ENCODE peak calls at places on chromosomes 11 and 22, in seven cellular contexts. K is HCT116, C is A549, G is WTC11, J is SK-N-SH, Y is NB4, I is K562. M is an unnamed sample.

GRCh38 chr22:24565077-24565476 is 9.3 kb downstream of the SNRPD3 start:
- DNase-seq in I (no peak), C (no peak), G (no peak), K (no peak), Y (no peak), J (no peak), M (no peak)

GRCh38 chr22:38069372-38070249 is 12.4 kb downstream of the PICK1 start:
- DNase-seq in I (peak), Y (peak), K (no peak), G (peak), J (peak), C (peak), M (peak)

GRCh38 chr11:43579171-43579918 is 101.2 kb upstream of the HSD17B12 start:
- DNase-seq in J (peak), C (peak), K (no peak), Y (peak), G (peak), I (peak), M (peak)

GRCh38 chr22:38205261-38206128 is 3.7 kb downstream of the MAFF start:
- DNase-seq in K (no peak), J (no peak), C (no peak), G (no peak), Y (no peak), I (no peak), M (peak)

GRCh38 chr11:33582636-33583325 is 117.8 kb downstream of the C11orf91 start:
- DNase-seq in K (no peak), I (no peak), G (no peak), C (no peak), Y (no peak), J (no peak), M (no peak)

GRCh38 chr11:15636520-15637065 is 521.9 kb downstream of the INSC start:
- DNase-seq in I (no peak), K (no peak), G (no peak), Y (peak), J (no peak), C (no peak), M (no peak)

GRCh38 chr11:1830500-1831223 is 4.1 kb upstream of the SYT8 start:
- DNase-seq in G (no peak), C (no peak), J (peak), I (no peak), K (no peak), Y (no peak), M (no peak)

GRCh38 chr22:46830001-46830715 is 67.7 kb downstream of the TBC1D22A start:
- DNase-seq in J (peak), I (no peak), G (no peak), Y (no peak), C (peak), K (no peak), M (peak)

GRCh38 chr22:31520036-31520435 is 23.7 kb downstream of the SFI1 start:
- DNase-seq in I (no peak), Y (no peak), G (no peak), J (no peak), C (no peak), K (no peak), M (no peak)

GRCh38 chr11:95330332-95330731 is 99.3 kb upstream of the SESN3 start:
- DNase-seq in K (no peak), C (no peak), I (no peak), G (no peak), J (no peak), Y (no peak), M (no peak)

GRCh38 chr11:103529217-103529684 is 420.0 kb downstream of the DYNC2H1 start:
- DNase-seq in G (no peak), I (no peak), J (no peak), C (peak), Y (no peak), K (no peak), M (peak)

GRCh38 chr22:26642465-26643367 is 14.7 kb upstream of the MIAT start:
- DNase-seq in I (peak), G (peak), C (no peak), Y (peak), K (no peak), J (no peak), M (no peak)

GRCh38 chr11:70124321-70125061 is 46.4 kb downstream of the ANO1 start:
- DNase-seq in J (no peak), I (no peak), G (no peak), K (no peak), C (no peak), Y (no peak), M (no peak)

GRCh38 chr22:26172389-26172990 is 3.2 kb downstream of the SEZ6L start:
- DNase-seq in J (peak), K (peak), C (peak), I (peak), G (peak), Y (peak), M (peak)

GRCh38 chr22:17845790-17846189 is 71.5 kb upstream of the BID start:
- DNase-seq in C (no peak), J (peak), I (no peak), G (no peak), K (no peak), Y (no peak), M (no peak)

GRCh38 chr11:134014502-134014901 is 54.4 kb upstream of the JAM3 start:
- DNase-seq in I (peak), J (peak), Y (peak), C (no peak), K (no peak), G (peak), M (no peak)

GRCh38 chr11:61157743-61158142 is 3.5 kb downstream of the VPS37C start:
- DNase-seq in C (no peak), Y (no peak), G (no peak), K (no peak), I (no peak), J (no peak), M (no peak)

GRCh38 chr11:46291441-46292143 is 14.1 kb downstream of the CREB3L1 start:
- DNase-seq in J (no peak), Y (no peak), C (no peak), K (no peak), I (no peak), G (no peak), M (no peak)

GRCh38 chr11:73647459-73648100 is 1.2 kb downstream of the PLEKHB1 start:
- DNase-seq in G (peak), K (peak), J (peak), C (peak), Y (peak), I (peak), M (peak)

GRCh38 chr22:22959147-22959827 is 71.7 kb downstream of the IGLL5 start:
- DNase-seq in K (peak), I (peak), G (peak), J (peak), C (peak), Y (peak), M (peak)

GRCh38 chr22:32281092-32281491 is 25.9 kb upstream of the SLC5A4 start:
- DNase-seq in Y (no peak), G (no peak), J (no peak), C (peak), K (no peak), I (no peak), M (no peak)

GRCh38 chr11:47130541-47130940 is 46.1 kb downstream of the ARFGAP2 start:
- DNase-seq in C (no peak), K (no peak), Y (no peak), J (no peak), I (no peak), G (no peak), M (no peak)

GRCh38 chr11:43556269-43556668 is 124.3 kb upstream of the HSD17B12 start:
- DNase-seq in G (no peak), Y (no peak), I (no peak), K (no peak), J (no peak), C (no peak), M (no peak)

GRCh38 chr22:45468872-45469572 is 33.7 kb upstream of the FBLN1 start:
- DNase-seq in Y (no peak), K (no peak), I (no peak), G (no peak), C (no peak), J (no peak), M (no peak)

GRCh38 chr22:46066691-46067090 is 83.6 kb upstream of the PPARA start:
- DNase-seq in Y (no peak), C (no peak), K (no peak), I (no peak), G (no peak), J (no peak), M (peak)

GRCh38 chr11:34266090-34266912 is 91.5 kb downstream of the ABTB2 start:
- DNase-seq in Y (peak), K (no peak), C (no peak), J (no peak), G (no peak), I (no peak), M (no peak)

GRCh38 chr22:23832226-23833016 is 6.4 kb downstream of the DERL3 start:
- DNase-seq in K (no peak), G (no peak), Y (no peak), C (no peak), I (no peak), J (peak), M (no peak)

GRCh38 chr11:26187639-26188038 is 144.3 kb upstream of the ANO3 start:
- DNase-seq in Y (peak), G (no peak), J (no peak), K (no peak), C (peak), I (no peak), M (peak)

GRCh38 chr22:37218771-37219411 is 6.6 kb upstream of the SSTR3 start:
- DNase-seq in I (no peak), Y (no peak), J (no peak), C (no peak), K (no peak), G (no peak), M (no peak)

GRCh38 chr11:37378989-37379388 is 781.0 kb upstream of the RAG2 start:
- DNase-seq in J (no peak), Y (no peak), C (no peak), K (no peak), G (no peak), I (no peak), M (no peak)

GRCh38 chr11:2269601-2270321 is 627 bp downstream of the ASCL2 start:
- DNase-seq in C (peak), I (peak), Y (peak), G (peak), K (no peak), J (peak), M (peak)

GRCh38 chr11:95698939-95699562 is 90.5 kb downstream of the FAM76B start:
- DNase-seq in G (no peak), Y (peak), C (no peak), J (no peak), K (no peak), I (no peak), M (no peak)

GRCh38 chr22:48666620-48667019 is 1161.1 kb downstream of the BRD1 start:
- DNase-seq in J (no peak), K (no peak), C (no peak), Y (no peak), G (no peak), I (no peak), M (no peak)

GRCh38 chr11:112122206-112122605 is 35.5 kb downstream of the SDHD start:
- DNase-seq in I (no peak), K (no peak), J (no peak), C (no peak), G (no peak), Y (no peak), M (no peak)

GRCh38 chr11:17979770-17980371 is 33.0 kb downstream of the SERGEF start:
- DNase-seq in G (peak), I (peak), C (peak), K (no peak), Y (peak), J (peak), M (peak)

GRCh38 chr11:13868710-13869403 is 93.7 kb upstream of the SPON1 start:
- DNase-seq in Y (no peak), G (no peak), K (peak), I (no peak), J (no peak), C (no peak), M (no peak)
- TF ChIP-seq MAX in Y (no peak), G (no peak), K (no peak), I (no peak), J (no peak), C (no peak), M (no peak)

GRCh38 chr11:77501748-77502147 is 27.9 kb upstream of the PAK1 start:
- DNase-seq in C (no peak), G (no peak), Y (peak), K (no peak), I (no peak), J (no peak), M (no peak)

GRCh38 chr11:77506857-77507256 is 33.0 kb upstream of the PAK1 start:
- DNase-seq in J (peak), G (no peak), C (no peak), Y (no peak), I (no peak), K (peak), M (peak)

GRCh38 chr11:77505956-77506355 is 32.1 kb upstream of the PAK1 start:
- DNase-seq in I (no peak), Y (no peak), G (no peak), C (no peak), K (no peak), J (peak), M (no peak)

GRCh38 chr11:77503006-77503405 is 29.1 kb upstream of the PAK1 start:
- DNase-seq in Y (peak), J (peak), I (peak), K (no peak), C (no peak), G (no peak), M (no peak)

DNA sequence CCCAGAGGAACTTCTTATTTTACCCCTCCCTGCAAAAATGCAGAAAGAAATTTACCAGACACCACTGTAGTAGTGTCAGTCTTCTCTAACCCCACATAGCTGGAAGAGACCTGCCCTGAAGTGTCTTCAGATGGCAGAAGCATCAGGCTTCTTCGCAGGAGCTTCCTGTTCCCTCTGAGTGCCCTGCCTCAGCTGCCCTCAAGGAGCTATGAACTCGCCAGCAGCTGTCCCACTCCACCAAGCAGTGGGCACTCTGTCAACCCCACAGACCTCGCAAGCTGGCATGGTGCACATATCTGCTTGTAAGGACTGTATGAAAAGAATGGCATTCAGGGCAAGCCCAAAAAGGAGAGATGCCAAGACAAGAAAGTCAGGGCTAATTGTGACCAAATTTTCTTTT is 28.6 kb upstream of the PAK1 start:
- DNase-seq in K (no peak), I (no peak), J (no peak), Y (peak), C (no peak), G (no peak), M (no peak)
- TF ChIP-seq MAX in K (no peak), I (no peak), J (no peak), Y (no peak), C (no peak), G (no peak), M (no peak)

GRCh38 chr22:39316440-39317083 is 2.9 kb downstream of the RPL3 start:
- DNase-seq in C (peak), Y (peak), G (peak), I (peak), K (peak), J (peak), M (peak)

GRCh38 chr22:39318507-39319283 is 728 bp downstream of the RPL3 start:
- DNase-seq in K (no peak), G (no peak), Y (no peak), J (no peak), C (no peak), I (peak), M (no peak)

GRCh38 chr22:39319284-39320170 is at the start of gene RPL3:
- DNase-seq in Y (peak), I (peak), G (peak), J (peak), K (peak), C (peak), M (peak)

GRCh38 chr22:39317084-39317755 is 2.2 kb downstream of the RPL3 start:
- DNase-seq in J (no peak), C (no peak), G (no peak), Y (peak), K (no peak), I (no peak), M (no peak)

GRCh38 chr22:39317756-39318506 is 1.5 kb downstream of the RPL3 start:
- DNase-seq in K (no peak), Y (no peak), J (no peak), G (no peak), I (no peak), C (no peak), M (peak)
- TF ChIP-seq MAX in K (no peak), Y (no peak), J (no peak), G (no peak), I (no peak), C (no peak), M (no peak)

GRCh38 chr11:132242662-132243061 is 872.2 kb downstream of the NTM start:
- DNase-seq in Y (no peak), I (no peak), K (no peak), C (no peak), J (no peak), G (no peak), M (no peak)

GRCh38 chr11:132234878-132235277 is 864.5 kb downstream of the NTM start:
- DNase-seq in C (no peak), Y (no peak), K (no peak), J (no peak), G (no peak), I (no peak), M (no peak)

DNA sequence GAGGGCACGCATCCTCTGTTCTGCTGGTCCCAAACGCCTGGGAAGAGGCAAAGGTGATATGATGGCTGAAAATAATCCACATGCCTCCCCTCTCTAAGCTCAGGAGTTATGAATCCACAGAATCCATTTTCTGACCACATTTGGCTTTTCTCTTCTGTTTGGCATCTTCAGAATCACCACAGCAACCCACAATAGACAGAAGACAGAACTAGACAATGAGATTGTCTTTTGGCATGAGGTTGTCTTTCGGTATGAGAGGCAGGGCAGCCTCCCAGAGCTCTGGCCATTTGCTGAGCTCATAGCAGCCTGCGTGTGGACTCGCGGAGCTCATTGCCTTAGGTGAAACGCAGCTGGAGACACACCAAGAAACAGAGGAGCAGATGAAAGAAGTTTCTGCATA is 867.9 kb downstream of the NTM start:
- DNase-seq in C (no peak), G (no peak), Y (no peak), K (no peak), I (no peak), J (no peak), M (no peak)
- TF ChIP-seq MAX in C (no peak), G (no peak), Y (no peak), K (no peak), I (no peak), J (no peak), M (no peak)

M was measured in endothelial cell of umbilical vein.